ENCODE peak calls at places on chromosomes 7 and 10, in ten cellular contexts. G is ovary; D is choroid plexus epithelial cell; P is IMR-90; R is RWPE1; O is hepatocyte; F is fibroblast of mammary gland; E is CD4-positive, alpha-beta T cell; K is HFFc6; T is lower lobe of right lung. W is an unnamed sample.
A peak's percentile ranks its signal among the peaks of the same experiment; 100 is the strongest.

GRCh38 chr10:17645591-17646345 is 1.8 kb downstream of the STAM start:
- DNase-seq in D (no peak), K (no peak), O (peak; percentile 20), F (peak; percentile 23), E (no peak), R (peak; percentile 38), T (no peak), G (no peak), P (peak; percentile 18), W (no peak)

GRCh38 chr10:18683427-18683826 is 24.2 kb downstream of the ARL5B start:
- DNase-seq in E (no peak), P (peak; percentile 82), R (peak; percentile 58), O (no peak), K (peak; percentile 65), F (peak; percentile 84), D (peak; percentile 64), T (no peak), G (no peak), W (no peak)

GRCh38 chr7:25124485-25125136 is 449 bp downstream of the CYCS start:
- DNase-seq in E (no peak), K (no peak), G (peak; percentile 35), T (no peak), R (no peak), F (no peak), P (no peak), D (peak; percentile 47), O (no peak), W (no peak)

GRCh38 chr7:80146561-80146960 is 11.9 kb downstream of the GNAI1 start:
- DNase-seq in K (no peak), E (no peak), G (no peak), F (no peak), P (no peak), R (no peak), D (peak; percentile 23), T (no peak), O (no peak), W (no peak)

GRCh38 chr7:44100458-44101303 is 3.5 kb upstream of the AEBP1 start:
- DNase-seq in K (peak; percentile 16), R (no peak), F (peak; percentile 76), O (peak; percentile 59), T (no peak), E (no peak), P (peak; percentile 78), D (peak; percentile 96), G (peak; percentile 77), W (no peak)

GRCh38 chr7:66050990-66051424 is 24.6 kb upstream of the ASL start:
- DNase-seq in P (peak; percentile 94), T (peak; percentile 72), D (peak; percentile 94), G (no peak), R (peak; percentile 68), E (no peak), F (peak; percentile 96), K (peak; percentile 89), O (peak; percentile 74), W (peak; percentile 40)

GRCh38 chr10:74167443-74167842 is 16.4 kb downstream of the ADK start:
- DNase-seq in R (no peak), G (no peak), E (no peak), D (no peak), K (no peak), P (no peak), T (no peak), O (no peak), F (no peak), W (no peak)

GRCh38 chr7:139589474-139589873 is 66.0 kb downstream of the CLEC2L start:
- DNase-seq in E (no peak), D (no peak), P (peak; percentile 26), G (no peak), R (no peak), O (no peak), T (no peak), K (no peak), F (peak; percentile 15), W (no peak)

GRCh38 chr10:62467509-62467908 is 93.3 kb downstream of the ZNF365 start:
- DNase-seq in P (peak; percentile 52), T (no peak), G (no peak), F (peak; percentile 40), O (no peak), K (peak; percentile 19), E (no peak), D (peak; percentile 5), R (no peak), W (no peak)

GRCh38 chr10:124738441-124738840 is 5.7 kb downstream of the FAM53B start:
- DNase-seq in T (no peak), D (no peak), O (peak; percentile 14), E (no peak), F (no peak), K (no peak), R (no peak), G (no peak), P (no peak), W (no peak)

GRCh38 chr10:124737221-124737620 is 7.0 kb downstream of the FAM53B start:
- DNase-seq in G (no peak), E (no peak), P (no peak), R (no peak), K (no peak), F (no peak), O (peak; percentile 15), T (no peak), D (no peak), W (no peak)

GRCh38 chr10:124737708-124738107 is 6.5 kb downstream of the FAM53B start:
- DNase-seq in E (no peak), R (no peak), D (no peak), F (no peak), T (no peak), O (no peak), P (no peak), G (no peak), K (no peak), W (no peak)

GRCh38 chr10:124735491-124736286 is 8.5 kb downstream of the FAM53B start:
- DNase-seq in T (no peak), F (no peak), R (no peak), G (no peak), D (no peak), O (no peak), E (no peak), P (no peak), K (no peak), W (no peak)

GRCh38 chr10:124736491-124737136 is 7.6 kb downstream of the FAM53B start:
- DNase-seq in E (no peak), D (peak; percentile 82), P (peak; percentile 82), T (peak; percentile 86), O (peak; percentile 76), G (peak; percentile 90), R (peak; percentile 50), K (no peak), F (peak; percentile 52), W (no peak)
- TF ChIP-seq CTCF in E (no peak), D (no peak), P (no peak), T (no peak), O (no peak), G (no peak), R (no peak), K (no peak), F (no peak), W (no peak)

DNA sequence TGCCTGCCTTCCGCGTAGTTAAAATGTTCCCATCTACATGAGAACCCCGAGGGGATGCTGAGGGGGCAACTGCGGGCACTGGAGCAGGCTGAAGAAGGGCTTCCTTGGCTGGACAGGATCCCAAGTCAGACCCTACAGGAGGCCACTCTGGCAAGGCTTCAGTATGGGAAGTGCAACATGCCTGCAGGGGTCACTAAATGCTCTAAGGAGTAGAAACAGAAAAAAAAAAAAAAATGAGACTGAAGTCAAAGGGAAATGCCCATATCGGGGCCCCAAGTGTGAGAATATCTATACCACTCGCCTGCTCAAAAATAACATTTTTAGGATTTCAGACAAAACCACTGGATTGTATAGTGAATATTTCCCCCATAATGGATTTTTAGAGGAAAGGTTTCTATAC is 33.5 kb downstream of the FAM204A start:
- DNase-seq in R (no peak), E (no peak), K (no peak), T (no peak), P (no peak), O (no peak), D (peak; percentile 22), G (no peak), F (no peak), W (no peak)
- TF ChIP-seq CTCF in R (no peak), E (no peak), K (peak; percentile 17), T (no peak), P (peak; percentile 1), O (peak; percentile 7), D (peak; percentile 32), G (no peak), F (no peak), W (peak; percentile 16)

DNA sequence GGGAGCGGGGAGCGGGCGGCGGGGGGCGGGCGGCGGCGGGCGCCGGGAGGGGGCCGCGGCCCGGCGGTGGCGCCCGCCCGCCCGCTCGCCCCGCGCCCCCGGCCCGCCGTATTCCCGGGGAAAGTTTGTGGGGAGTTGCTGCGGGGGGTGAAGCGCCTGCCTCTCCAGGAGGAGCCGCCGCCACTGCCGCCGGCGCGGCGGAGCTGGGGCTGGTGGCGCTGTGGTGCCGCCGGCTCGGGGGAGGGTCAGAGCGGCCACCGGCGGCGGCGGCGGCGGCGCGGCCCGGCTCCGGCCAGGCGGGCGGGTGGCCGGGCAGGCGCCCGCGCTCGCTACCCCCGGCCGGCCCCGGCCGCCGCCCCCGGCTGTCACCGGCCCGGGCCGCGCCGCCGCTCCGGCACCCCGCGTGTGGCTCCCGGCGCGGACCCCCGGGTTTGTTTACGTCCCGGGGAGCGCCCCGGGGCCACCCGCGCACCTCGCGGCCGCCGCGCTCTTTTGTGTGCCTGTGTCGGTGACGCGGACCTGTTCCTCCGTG is 861 bp upstream of the CUX1 start:
- DNase-seq in P (peak; percentile 37), K (no peak), R (no peak), D (peak; percentile 29), O (peak; percentile 80), F (peak; percentile 28), G (peak; percentile 65), T (peak; percentile 59), E (peak; percentile 14), W (no peak)
- TF ChIP-seq CTCF in P (peak; percentile 34), K (no peak), R (no peak), D (no peak), O (no peak), F (no peak), G (no peak), T (no peak), E (no peak), W (no peak)

GRCh38 chr10:113221756-113222168 is 271.7 kb downstream of the TCF7L2 start:
- DNase-seq in G (no peak), F (peak; percentile 5), O (peak; percentile 41), P (no peak), K (peak; percentile 27), E (no peak), R (no peak), D (peak; percentile 20), T (no peak), W (no peak)

GRCh38 chr10:113213041-113213440 is 263.0 kb downstream of the TCF7L2 start:
- DNase-seq in P (no peak), K (no peak), E (no peak), O (no peak), R (no peak), D (no peak), T (no peak), F (no peak), G (no peak), W (no peak)

GRCh38 chr10:113219446-113219845 is 269.4 kb downstream of the TCF7L2 start:
- DNase-seq in K (no peak), F (no peak), T (no peak), G (no peak), P (no peak), O (no peak), E (no peak), D (no peak), R (no peak), W (no peak)

GRCh38 chr10:113214331-113214730 is 264.3 kb downstream of the TCF7L2 start:
- DNase-seq in K (no peak), D (no peak), R (no peak), E (no peak), F (no peak), P (no peak), T (no peak), G (no peak), O (no peak), W (no peak)

GRCh38 chr10:113216068-113216467 is 266.0 kb downstream of the TCF7L2 start:
- DNase-seq in T (no peak), G (no peak), K (no peak), R (peak; percentile 22), F (no peak), D (no peak), O (no peak), E (no peak), P (no peak), W (no peak)
- TF ChIP-seq CTCF in T (no peak), G (no peak), K (peak; percentile 30), R (no peak), F (no peak), D (peak; percentile 42), O (peak; percentile 24), E (no peak), P (no peak), W (peak; percentile 37)